ENCODE peak calls at places on chromosomes 6 and 20, in nine cellular contexts. I is MM.1S, J is heart right ventricle, Z is lower lobe of right lung, O is H1, B is cardiac muscle cell, F is OCI-LY7, M is WERI-Rb-1, H is sigmoid colon. K is an unnamed sample. For H3K36me3, the result is how much of the 10 kb centered on the place peaks cover.

GRCh38 chr6:126210398-126211075 is 129.4 kb upstream of the CENPW start:
- DNase-seq in I (no peak), J (no peak), Z (no peak), O (no peak), B (no peak), F (no peak), M (no peak), H (no peak), K (no peak)

GRCh38 chr6:31970604-31971271 is 1.2 kb downstream of the DXO start:
- DNase-seq in I (no peak), J (no peak), Z (peak), O (no peak), B (no peak), F (no peak), M (no peak), H (peak), K (no peak)

GRCh38 chr20:34516874-34517542 is 786 bp downstream of the DYNLRB1 start:
- DNase-seq in I (peak), J (no peak), Z (no peak), O (no peak), B (no peak), F (peak), M (no peak), H (no peak), K (no peak)

GRCh38 chr20:50663095-50663821 is 28.1 kb downstream of the RIPOR3 start:
- DNase-seq in I (peak), J (no peak), Z (no peak), O (no peak), B (no peak), F (peak), M (peak), H (no peak), K (no peak)

GRCh38 chr6:43980004-43980795 is 147.1 kb downstream of the MRPL14 start:
- DNase-seq in I (no peak), J (no peak), Z (no peak), O (peak), B (no peak), F (no peak), M (peak), H (peak), K (no peak)

GRCh38 chr6:57207141-57207540 is 15.0 kb downstream of the RAB23 start:
- DNase-seq in I (no peak), J (no peak), Z (no peak), O (no peak), B (peak), F (no peak), M (no peak), H (no peak), K (no peak)

GRCh38 chr6:13527669-13528051 is 40.3 kb upstream of the GFOD1 start:
- DNase-seq in I (no peak), J (no peak), Z (no peak), O (no peak), B (no peak), F (no peak), M (no peak), H (no peak), K (no peak)

GRCh38 chr6:138197570-138197969 is 20.7 kb downstream of the PBOV1 start:
- DNase-seq in I (no peak), J (no peak), Z (no peak), O (no peak), B (no peak), F (no peak), M (no peak), H (no peak), K (no peak)

GRCh38 chr6:168877821-168878282 is 375.8 kb downstream of the THBS2 start:
- DNase-seq in I (peak), J (no peak), Z (no peak), O (no peak), B (no peak), F (no peak), M (peak), H (no peak), K (no peak)

GRCh38 chr20:3074812-3075211 is 3.4 kb downstream of the OXT start:
- DNase-seq in I (no peak), J (no peak), Z (no peak), O (no peak), B (no peak), F (no peak), M (no peak), H (no peak), K (no peak)

GRCh38 chr6:43308101-43308989 is at the start of gene CRIP3:
- DNase-seq in I (peak), J (peak), Z (peak), O (peak), B (peak), F (peak), M (no peak), H (no peak), K (no peak)

GRCh38 chr20:61970357-61970756 is 95.3 kb downstream of the TAF4 start:
- DNase-seq in I (no peak), J (no peak), Z (no peak), O (no peak), B (no peak), F (no peak), M (no peak), H (no peak), K (no peak)

GRCh38 chr6:70166088-70166958 is 136.6 kb downstream of the COL9A1 start:
- DNase-seq in I (peak), J (peak), Z (peak), O (peak), B (peak), F (peak), M (peak), H (no peak), K (no peak)

GRCh38 chr6:34359438-34360158 is 32.9 kb downstream of the NUDT3 start:
- DNase-seq in I (no peak), J (no peak), Z (no peak), O (no peak), B (no peak), F (no peak), M (no peak), H (no peak), K (no peak)

GRCh38 chr6:43575105-43575771 is 600 bp downstream of the XPO5 start:
- DNase-seq in I (no peak), J (peak), Z (peak), O (no peak), B (peak), F (peak), M (peak), H (no peak), K (no peak)

GRCh38 chr6:100461273-100461919 is 3.3 kb downstream of the SIM1 start:
- DNase-seq in I (no peak), J (no peak), Z (no peak), O (peak), B (no peak), F (no peak), M (peak), H (no peak), K (no peak)

GRCh38 chr6:11772109-11772830 is 6.3 kb downstream of the ADTRP start:
- DNase-seq in I (no peak), J (no peak), Z (no peak), O (no peak), B (peak), F (no peak), M (no peak), H (peak), K (peak)

GRCh38 chr20:63050406-63050805 is 43.6 kb upstream of the BHLHE23 start:
- DNase-seq in I (no peak), J (peak), Z (peak), O (no peak), B (no peak), F (no peak), M (no peak), H (no peak), K (no peak)

GRCh38 chr6:167907837-167908681 is 81.3 kb downstream of the AFDN start:
- DNase-seq in I (no peak), J (no peak), Z (no peak), O (no peak), B (peak), F (peak), M (peak), H (no peak), K (no peak)

GRCh38 chr6:32668226-32668747 is 1.8 kb upstream of the HLA-DQB1 start:
- DNase-seq in I (peak), J (no peak), Z (peak), O (no peak), B (peak), F (peak), M (no peak), H (no peak), K (peak)

GRCh38 chr6:14856177-14856576 is 389.7 kb upstream of the JARID2 start:
- DNase-seq in I (no peak), J (peak), Z (no peak), O (no peak), B (no peak), F (no peak), M (peak), H (no peak), K (peak)

GRCh38 chr20:44495257-44495656 is 19.6 kb downstream of the TTPAL start:
- DNase-seq in I (no peak), J (no peak), Z (no peak), O (no peak), B (peak), F (no peak), M (no peak), H (no peak), K (no peak)

GRCh38 chr20:63124782-63125580 is 91.0 kb downstream of the YTHDF1 start:
- DNase-seq in I (no peak), J (peak), Z (peak), O (no peak), B (no peak), F (no peak), M (no peak), H (peak), K (no peak)

GRCh38 chr20:40532103-40532502 is 156.9 kb downstream of the MAFB start:
- DNase-seq in I (peak), J (no peak), Z (no peak), O (peak), B (peak), F (peak), M (peak), H (no peak), K (no peak)

GRCh38 chr6:3405182-3405518 is 51.7 kb downstream of the SLC22A23 start:
- DNase-seq in I (no peak), J (no peak), Z (no peak), O (no peak), B (peak), F (no peak), M (no peak), H (peak), K (no peak)

GRCh38 chr20:51037499-51038110 is 14.7 kb upstream of the KCNG1 start:
- DNase-seq in I (no peak), J (no peak), Z (no peak), O (no peak), B (no peak), F (no peak), M (no peak), H (no peak), K (no peak)

GRCh38 chr6:75317503-75318206 is 33.1 kb upstream of the TMEM30A start:
- DNase-seq in I (no peak), J (no peak), Z (no peak), O (no peak), B (peak), F (no peak), M (no peak), H (no peak), K (no peak)

GRCh38 chr6:15911753-15912504 is 217.0 kb upstream of the MYLIP start:
- DNase-seq in I (no peak), J (no peak), Z (no peak), O (no peak), B (no peak), F (no peak), M (no peak), H (no peak), K (no peak)

GRCh38 chr20:1928782-1929181 is 33.6 kb downstream of the SIRPA start:
- DNase-seq in I (no peak), J (no peak), Z (no peak), O (no peak), B (no peak), F (no peak), M (no peak), H (no peak), K (no peak)

GRCh38 chr20:32743237-32744112 is at the start of gene COMMD7:
- DNase-seq in I (peak), J (peak), Z (peak), O (peak), B (peak), F (peak), M (peak), H (peak), K (peak)

GRCh38 chr20:56573989-56574388 is 40.9 kb downstream of the FAM209B start:
- DNase-seq in I (no peak), J (no peak), Z (no peak), O (no peak), B (no peak), F (no peak), M (peak), H (no peak), K (no peak)
- H3K4me3 ChIP-seq in I (no peak), J (no peak), Z (no peak), O (no peak), B (no peak), F (no peak), M (no peak), H (no peak), K (no peak)

DNA sequence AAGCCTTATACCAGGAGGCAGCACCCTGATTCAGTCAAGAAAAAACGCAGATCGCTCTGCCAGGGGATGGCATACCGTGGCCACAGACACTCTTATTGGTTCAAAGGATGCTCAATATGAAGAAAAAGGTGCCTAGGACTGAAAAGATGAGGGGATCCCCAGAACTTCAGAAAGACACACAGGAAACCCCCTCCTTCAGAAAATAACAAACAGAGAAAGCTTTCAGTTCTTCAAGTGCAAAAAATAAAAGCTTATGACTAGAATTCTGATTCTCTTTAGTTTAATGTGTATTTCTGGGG is 17.7 kb upstream of the MYB start:
- DNase-seq in I (peak), J (no peak), Z (no peak), O (no peak), B (no peak), F (peak), M (no peak), H (no peak), K (no peak)
- H3K36me3 ChIP-seq in I (under half), J (under half), Z (under half), O (under half), B (under half), F (under half), M (under half), H (under half), K (under half)

GRCh38 chr6:116066789-116067188 is 6.1 kb upstream of the FRK start:
- DNase-seq in I (no peak), J (no peak), Z (no peak), O (no peak), B (no peak), F (no peak), M (no peak), H (no peak), K (no peak)
- H3K4me3 ChIP-seq in I (no peak), J (no peak), Z (no peak), O (no peak), B (no peak), F (no peak), M (no peak), H (no peak), K (no peak)

GRCh38 chr20:53576195-53576580 is 17.5 kb downstream of the ZNF217 start:
- DNase-seq in I (no peak), J (no peak), Z (no peak), O (no peak), B (no peak), F (no peak), M (no peak), H (no peak), K (no peak)

GRCh38 chr20:53574819-53575218 is 18.8 kb downstream of the ZNF217 start:
- DNase-seq in I (no peak), J (no peak), Z (no peak), O (no peak), B (no peak), F (no peak), M (no peak), H (no peak), K (no peak)

GRCh38 chr20:53574259-53574789 is 19.3 kb downstream of the ZNF217 start:
- DNase-seq in I (no peak), J (no peak), Z (no peak), O (no peak), B (no peak), F (no peak), M (no peak), H (no peak), K (no peak)

GRCh38 chr20:53576586-53577318 is 16.9 kb downstream of the ZNF217 start:
- DNase-seq in I (no peak), J (no peak), Z (no peak), O (no peak), B (no peak), F (no peak), M (no peak), H (no peak), K (no peak)

DNA sequence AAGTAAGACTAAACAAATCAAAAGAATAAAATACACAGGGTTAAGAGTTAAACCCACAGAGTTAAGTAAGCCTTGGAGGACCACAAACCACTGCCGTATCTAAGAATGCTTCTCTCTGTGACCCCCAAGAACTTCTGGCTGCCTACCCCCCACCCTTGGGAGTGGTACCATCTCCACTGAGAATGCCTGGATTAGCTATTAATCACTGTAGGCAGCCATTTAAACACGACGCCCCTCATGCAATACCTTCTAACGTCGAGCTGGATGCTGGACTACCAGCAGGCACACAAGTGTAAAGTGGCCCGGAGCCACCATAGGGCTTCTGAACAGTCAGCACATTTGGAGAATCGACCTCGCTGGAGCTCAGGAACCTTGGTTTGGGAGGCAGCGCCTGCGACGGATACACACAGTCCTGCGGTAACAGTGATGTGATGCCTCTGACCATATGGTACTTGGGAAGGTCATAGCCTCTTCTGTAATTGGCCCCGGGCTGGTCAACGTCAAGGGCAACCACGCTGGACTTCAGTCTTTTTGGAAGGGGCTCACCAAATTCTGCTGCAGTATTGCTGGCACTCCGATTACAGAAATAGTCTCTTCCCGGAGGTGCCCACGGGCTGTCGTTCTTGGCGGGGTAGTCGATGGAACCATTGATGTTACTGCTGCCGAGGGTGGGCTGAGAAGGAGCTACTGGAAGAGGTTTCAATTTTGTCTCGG is 18.0 kb downstream of the ZNF217 start:
- DNase-seq in I (no peak), J (no peak), Z (no peak), O (no peak), B (no peak), F (no peak), M (no peak), H (no peak), K (no peak)
- H3K36me3 ChIP-seq in I (half or more), J (under half), Z (half or more), O (under half), B (half or more), F (half or more), M (under half), H (under half), K (half or more)

GRCh38 chr6:134170844-134171243 is 118.4 kb upstream of the SLC2A12 start:
- DNase-seq in I (no peak), J (no peak), Z (no peak), O (no peak), B (peak), F (no peak), M (peak), H (peak), K (no peak)
- H3K4me3 ChIP-seq in I (no peak), J (peak), Z (peak), O (no peak), B (no peak), F (no peak), M (no peak), H (no peak), K (peak)